ENCODE peak calls at places on chromosomes 16 and 17, in nine cellular contexts. A, L, V, U, R, W, S, P and X are unnamed samples.

GRCh38 chr17:49216953-49217650 is 6.6 kb downstream of the ABI3 start:
- DNase-seq in R (peak), L (no peak), W (no peak), S (no peak), V (no peak), U (no peak), A (no peak), P (no peak), X (no peak)

GRCh38 chr17:8740486-8740885 is 4.2 kb downstream of the CCDC42 start:
- DNase-seq in A (peak), L (no peak), V (no peak), P (peak), U (no peak), S (peak), R (peak), W (peak), X (peak)

GRCh38 chr16:4674926-4675530 is 18.3 kb upstream of the NUDT16L1 start:
- DNase-seq in P (no peak), L (no peak), W (no peak), A (no peak), S (no peak), R (no peak), V (no peak), U (no peak), X (no peak)

GRCh38 chr17:76744747-76745146 is 6.8 kb downstream of the MFSD11 start:
- DNase-seq in P (no peak), S (no peak), U (no peak), V (no peak), W (no peak), A (no peak), L (no peak), R (no peak), X (no peak)

GRCh38 chr17:36213695-36214094 is 2.8 kb downstream of the CCL4L2 start:
- DNase-seq in S (no peak), W (no peak), R (no peak), L (no peak), A (no peak), U (no peak), V (no peak), P (no peak), X (no peak)

GRCh38 chr16:60642956-60643355 is 1393.3 kb downstream of the CDH8 start:
- DNase-seq in L (no peak), W (no peak), S (no peak), P (no peak), R (no peak), A (no peak), V (no peak), U (peak), X (no peak)

GRCh38 chr17:73393962-73394361 is 82.2 kb upstream of the CDC42EP4 start:
- DNase-seq in S (no peak), A (no peak), L (peak), U (peak), W (no peak), P (no peak), V (no peak), R (no peak), X (no peak)

GRCh38 chr16:11602321-11602720 is 15.6 kb upstream of the LITAF start:
- DNase-seq in W (no peak), U (peak), S (no peak), V (no peak), A (no peak), R (no peak), P (no peak), L (no peak), X (no peak)

GRCh38 chr17:61331178-61331577 is 68.5 kb upstream of the TBX2 start:
- DNase-seq in U (no peak), L (no peak), R (no peak), W (no peak), P (no peak), S (no peak), A (no peak), V (no peak), X (no peak)

GRCh38 chr17:17940451-17940911 is 31.7 kb downstream of the TOM1L2 start:
- DNase-seq in P (no peak), A (no peak), S (no peak), V (no peak), U (peak), R (no peak), L (no peak), W (peak), X (no peak)

GRCh38 chr16:57725077-57725953 is 10.3 kb upstream of the KATNB1 start:
- DNase-seq in L (no peak), R (no peak), U (no peak), S (no peak), V (no peak), P (no peak), A (no peak), W (no peak), X (no peak)

GRCh38 chr16:65117701-65118448 is 4.0 kb downstream of the CDH11 start:
- DNase-seq in U (peak), S (no peak), L (peak), A (no peak), V (peak), R (peak), P (no peak), W (peak), X (no peak)

GRCh38 chr17:20257008-20257407 is 210.3 kb downstream of the LGALS9B start:
- DNase-seq in R (no peak), P (no peak), V (no peak), U (no peak), A (no peak), W (no peak), S (no peak), L (no peak), X (no peak)

GRCh38 chr17:80853076-80853475 is 138.6 kb upstream of the CHMP6 start:
- DNase-seq in A (no peak), W (no peak), U (no peak), R (no peak), V (no peak), S (no peak), P (no peak), L (no peak), X (no peak)

GRCh38 chr17:5532581-5532980 is 46.2 kb downstream of the MIS12 start:
- DNase-seq in U (no peak), W (no peak), A (no peak), R (no peak), S (no peak), P (no peak), L (no peak), V (no peak), X (no peak)

GRCh38 chr16:79278506-79278905 is 322.0 kb downstream of the MAF start:
- DNase-seq in V (no peak), W (no peak), R (peak), L (no peak), P (no peak), A (no peak), U (no peak), S (peak), X (no peak)

GRCh38 chr16:64136743-64137142 is 985.1 kb downstream of the CDH11 start:
- DNase-seq in U (no peak), A (no peak), S (no peak), W (no peak), P (no peak), L (no peak), V (no peak), R (no peak), X (no peak)

GRCh38 chr17:57257213-57257873 is 1.0 kb downstream of the MSI2 start:
- DNase-seq in U (no peak), W (no peak), L (no peak), P (no peak), A (no peak), R (peak), V (no peak), S (no peak), X (no peak)

GRCh38 chr17:75400326-75400939 is 5.0 kb downstream of the GRB2 start:
- DNase-seq in V (no peak), U (peak), W (no peak), R (no peak), L (no peak), P (no peak), A (no peak), S (no peak), X (no peak)

GRCh38 chr16:24309222-24309905 is 53.2 kb downstream of the CACNG3 start:
- DNase-seq in V (peak), A (no peak), L (peak), S (no peak), W (no peak), P (no peak), R (no peak), U (peak), X (no peak)

GRCh38 chr16:75029854-75030253 is 31.0 kb downstream of the ZNRF1 start:
- DNase-seq in V (no peak), U (peak), W (no peak), R (no peak), L (peak), A (no peak), S (no peak), P (no peak), X (no peak)

GRCh38 chr16:7644171-7644570 is 311.5 kb downstream of the RBFOX1 start:
- DNase-seq in R (no peak), L (no peak), A (no peak), S (no peak), U (no peak), W (no peak), V (no peak), P (no peak), X (no peak)

GRCh38 chr16:667780-668518 is at the start of gene RHOT2:
- DNase-seq in V (peak), R (peak), S (peak), A (peak), P (peak), U (peak), W (peak), L (peak), X (peak)

GRCh38 chr17:19579867-19580565 is 46.4 kb downstream of the SLC47A1 start:
- DNase-seq in A (peak), S (no peak), U (no peak), P (no peak), L (no peak), W (peak), R (no peak), V (no peak), X (no peak)

GRCh38 chr16:8407351-8407750 is 183.0 kb downstream of the TMEM114 start:
- DNase-seq in R (no peak), V (no peak), P (no peak), L (no peak), A (no peak), S (no peak), U (no peak), W (no peak), X (no peak)

GRCh38 chr17:75641343-75641742 is 8.1 kb downstream of the SMIM5 start:
- DNase-seq in P (no peak), L (no peak), W (no peak), V (no peak), S (no peak), R (no peak), A (peak), U (peak), X (no peak)

GRCh38 chr17:43360376-43360738 is 38.4 kb upstream of the ARL4D start:
- DNase-seq in A (no peak), S (peak), L (peak), U (peak), V (peak), R (peak), P (peak), W (no peak), X (no peak)